ENCODE peak calls at places on chromosomes 11 and 22, in four cellular contexts. O, R, Q and Y are unnamed samples.

GRCh38 chr11:19117760-19118097 is 761 bp downstream of the ZDHHC13 start:
- DNase-seq in O (no peak), R (no peak), Q (no peak), Y (no peak)

GRCh38 chr22:40040927-40041326 is 46.2 kb downstream of the FAM83F start:
- DNase-seq in O (no peak), R (peak), Q (no peak), Y (no peak)

GRCh38 chr11:134412508-134413333 is 679 bp upstream of the B3GAT1 start:
- DNase-seq in O (no peak), R (no peak), Q (no peak), Y (no peak)

GRCh38 chr11:20102393-20102792 is 57.9 kb downstream of the DBX1 start:
- DNase-seq in O (no peak), R (no peak), Q (no peak), Y (no peak)

GRCh38 chr11:55966391-55966790 is 3.4 kb downstream of the OR10AG1 start:
- DNase-seq in O (no peak), R (no peak), Q (no peak), Y (no peak)

GRCh38 chr11:47593934-47594855 is at the start of gene C1QTNF4:
- DNase-seq in O (no peak), R (no peak), Q (no peak), Y (no peak)

GRCh38 chr11:114673661-114674060 is 4.7 kb upstream of the NXPE2 start:
- DNase-seq in O (no peak), R (no peak), Q (no peak), Y (no peak)

GRCh38 chr11:66956689-66957290 is 1.4 kb downstream of the PC start:
- DNase-seq in O (no peak), R (peak), Q (no peak), Y (no peak)

GRCh38 chr22:24435323-24435645 is 7.9 kb downstream of the ADORA2A start:
- DNase-seq in O (no peak), R (no peak), Q (no peak), Y (no peak)

GRCh38 chr11:115759622-115760527 is 255.7 kb upstream of the CADM1 start:
- DNase-seq in O (no peak), R (no peak), Q (no peak), Y (no peak)

GRCh38 chr22:20792966-20793332 is 19.0 kb downstream of the SERPIND1 start:
- DNase-seq in O (no peak), R (no peak), Q (no peak), Y (no peak)

GRCh38 chr11:68541983-68542382 is 81.4 kb downstream of the PPP6R3 start:
- DNase-seq in O (no peak), R (no peak), Q (no peak), Y (no peak)

GRCh38 chr22:39290724-39291161 is 28.7 kb downstream of the RPL3 start:
- DNase-seq in O (no peak), R (peak), Q (peak), Y (no peak)

GRCh38 chr11:120209750-120210650 is 832 bp upstream of the OAF start:
- DNase-seq in O (no peak), R (no peak), Q (peak), Y (no peak)

GRCh38 chr11:11960687-11961086 is 47.7 kb downstream of the DKK3 start:
- DNase-seq in O (no peak), R (no peak), Q (no peak), Y (no peak)

GRCh38 chr11:119721129-119722120 is 7.6 kb downstream of the NECTIN1 start:
- DNase-seq in O (no peak), R (no peak), Q (peak), Y (no peak)

GRCh38 chr11:57982763-57983162 is 40.9 kb upstream of the OR9Q1 start:
- DNase-seq in O (no peak), R (no peak), Q (no peak), Y (no peak)

GRCh38 chr11:10931761-10932700 is 74.2 kb upstream of the ZBED5 start:
- DNase-seq in O (no peak), R (peak), Q (no peak), Y (no peak)

GRCh38 chr11:10934293-10934850 is 76.5 kb upstream of the ZBED5 start:
- DNase-seq in O (no peak), R (no peak), Q (no peak), Y (no peak)

GRCh38 chr11:10935015-10935564 is 77.2 kb upstream of the ZBED5 start:
- DNase-seq in O (no peak), R (no peak), Q (no peak), Y (no peak)

GRCh38 chr11:10932976-10933375 is 75.1 kb upstream of the ZBED5 start:
- DNase-seq in O (no peak), R (no peak), Q (no peak), Y (no peak)

GRCh38 chr11:10933455-10934292 is 75.8 kb upstream of the ZBED5 start:
- DNase-seq in O (no peak), R (peak), Q (peak), Y (peak)
- H3K4me3 ChIP-seq in O (peak), R (peak), Q (no peak), Y (peak)

GRCh38 chr11:128451651-128452470 is 135.5 kb downstream of the ETS1 start:
- DNase-seq in O (no peak), R (peak), Q (peak), Y (no peak)

GRCh38 chr11:128455766-128456165 is 131.6 kb downstream of the ETS1 start:
- DNase-seq in O (no peak), R (no peak), Q (no peak), Y (no peak)

GRCh38 chr11:128450882-128451647 is 136.3 kb downstream of the ETS1 start:
- DNase-seq in O (no peak), R (no peak), Q (no peak), Y (no peak)

GRCh38 chr11:128456566-128457268 is 130.6 kb downstream of the ETS1 start:
- DNase-seq in O (no peak), R (no peak), Q (no peak), Y (no peak)

DNA sequence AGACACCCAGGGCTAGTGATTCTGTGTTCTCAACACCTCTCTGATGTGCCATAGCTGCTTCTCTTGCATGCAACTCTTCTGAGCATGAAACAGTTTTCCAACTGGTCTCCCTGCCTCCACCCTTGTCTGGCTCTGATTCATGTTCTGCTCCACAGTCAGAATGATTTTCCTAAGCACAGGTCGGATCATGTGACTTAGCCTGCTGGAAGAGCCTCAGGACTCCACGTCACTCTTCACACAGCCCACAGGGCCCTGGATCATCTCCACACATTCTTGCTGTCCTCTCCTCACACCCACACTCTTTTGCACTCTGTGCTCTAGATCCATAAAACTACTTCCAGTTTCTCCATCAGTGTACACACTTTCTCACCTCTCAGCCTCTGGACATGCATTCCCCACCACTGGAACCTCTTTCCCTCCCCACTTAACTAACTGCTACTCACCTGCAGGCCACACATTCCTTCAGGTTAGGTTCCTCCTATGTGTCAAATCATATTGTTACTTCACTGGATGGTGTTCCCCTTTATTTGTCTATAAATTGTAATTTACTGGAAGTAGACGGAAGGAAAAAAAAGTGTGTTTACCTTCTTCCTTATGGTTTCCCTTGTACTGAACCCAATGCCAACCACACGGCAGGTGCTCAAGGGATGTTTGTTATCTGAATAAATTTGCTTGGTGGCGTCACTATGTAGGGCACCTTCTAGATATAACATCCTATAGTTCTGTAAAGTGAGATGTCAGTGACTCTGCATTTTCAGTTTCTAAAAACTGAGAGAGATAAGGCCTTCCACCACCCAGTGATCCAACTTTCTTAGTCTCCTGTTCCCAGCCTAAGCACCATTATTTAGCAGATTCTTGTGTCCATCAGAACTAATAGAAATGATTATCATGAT is 133.7 kb downstream of the ETS1 start:
- DNase-seq in O (no peak), R (peak), Q (peak), Y (no peak)
- H3K4me3 ChIP-seq in O (no peak), R (no peak), Q (no peak), Y (no peak)

GRCh38 chr11:2136209-2136951 is 2.8 kb downstream of the IGF2 start:
- DNase-seq in O (no peak), R (no peak), Q (no peak), Y (no peak)
- H3K4me3 ChIP-seq in O (no peak), R (no peak), Q (no peak), Y (no peak)

GRCh38 chr11:111946499-111946898 is 9.4 kb downstream of the DIXDC1 start:
- DNase-seq in O (no peak), R (no peak), Q (no peak), Y (no peak)

GRCh38 chr11:111942826-111943225 is 5.7 kb downstream of the DIXDC1 start:
- DNase-seq in O (no peak), R (peak), Q (no peak), Y (no peak)

GRCh38 chr11:111944139-111944538 is 7.0 kb downstream of the DIXDC1 start:
- DNase-seq in O (no peak), R (peak), Q (no peak), Y (no peak)

GRCh38 chr11:111945198-111945597 is 8.1 kb downstream of the DIXDC1 start:
- DNase-seq in O (no peak), R (no peak), Q (no peak), Y (no peak)

GRCh38 chr11:111944651-111945051 is 7.5 kb downstream of the DIXDC1 start:
- DNase-seq in O (no peak), R (peak), Q (no peak), Y (no peak)
- H3K4me3 ChIP-seq in O (no peak), R (no peak), Q (no peak), Y (no peak)

DNA sequence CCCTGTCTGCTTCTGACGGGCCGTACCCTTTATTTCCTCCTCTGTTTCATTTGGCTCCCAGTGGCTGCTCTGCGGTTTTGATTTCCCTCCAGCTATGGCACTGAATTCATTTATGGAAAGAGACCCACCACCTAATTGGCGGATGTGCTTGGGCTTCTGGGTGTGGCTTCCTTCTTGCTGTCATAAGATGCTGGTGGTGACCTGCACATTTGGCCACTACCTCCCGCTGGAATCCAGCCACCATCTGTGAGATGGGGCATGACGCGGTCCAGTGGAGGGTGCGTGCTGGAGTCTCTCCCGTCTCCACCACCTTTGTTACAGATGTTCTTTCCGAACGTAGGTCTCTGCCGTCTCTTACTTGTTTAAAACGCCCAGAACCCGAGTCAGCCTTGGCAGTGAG is 47.7 kb upstream of the FADD start:
- DNase-seq in O (no peak), R (no peak), Q (no peak), Y (no peak)
- H3K4me3 ChIP-seq in O (no peak), R (no peak), Q (no peak), Y (no peak)

DNA sequence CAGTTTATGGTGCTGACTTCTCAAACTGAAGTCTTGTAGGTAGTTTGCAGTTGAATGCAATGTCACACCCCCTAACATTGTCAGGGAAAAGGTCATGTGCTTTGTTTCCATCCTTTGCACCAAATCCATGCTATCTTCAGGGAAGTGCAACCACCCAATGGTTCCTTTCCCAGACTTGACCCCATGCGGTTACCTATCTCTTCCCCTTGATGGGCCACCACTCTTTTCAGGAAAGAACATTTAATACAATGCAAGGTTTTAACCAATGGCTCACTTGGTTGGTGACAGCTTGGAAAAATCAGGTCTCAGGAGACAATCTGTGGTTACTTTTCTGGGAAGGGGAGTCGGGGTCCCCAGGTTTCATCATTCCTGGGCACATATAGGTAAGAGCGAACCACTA is 2.1 kb downstream of the ABTB2 start:
- DNase-seq in O (no peak), R (no peak), Q (no peak), Y (no peak)
- H3K4me3 ChIP-seq in O (peak), R (peak), Q (no peak), Y (no peak)

DNA sequence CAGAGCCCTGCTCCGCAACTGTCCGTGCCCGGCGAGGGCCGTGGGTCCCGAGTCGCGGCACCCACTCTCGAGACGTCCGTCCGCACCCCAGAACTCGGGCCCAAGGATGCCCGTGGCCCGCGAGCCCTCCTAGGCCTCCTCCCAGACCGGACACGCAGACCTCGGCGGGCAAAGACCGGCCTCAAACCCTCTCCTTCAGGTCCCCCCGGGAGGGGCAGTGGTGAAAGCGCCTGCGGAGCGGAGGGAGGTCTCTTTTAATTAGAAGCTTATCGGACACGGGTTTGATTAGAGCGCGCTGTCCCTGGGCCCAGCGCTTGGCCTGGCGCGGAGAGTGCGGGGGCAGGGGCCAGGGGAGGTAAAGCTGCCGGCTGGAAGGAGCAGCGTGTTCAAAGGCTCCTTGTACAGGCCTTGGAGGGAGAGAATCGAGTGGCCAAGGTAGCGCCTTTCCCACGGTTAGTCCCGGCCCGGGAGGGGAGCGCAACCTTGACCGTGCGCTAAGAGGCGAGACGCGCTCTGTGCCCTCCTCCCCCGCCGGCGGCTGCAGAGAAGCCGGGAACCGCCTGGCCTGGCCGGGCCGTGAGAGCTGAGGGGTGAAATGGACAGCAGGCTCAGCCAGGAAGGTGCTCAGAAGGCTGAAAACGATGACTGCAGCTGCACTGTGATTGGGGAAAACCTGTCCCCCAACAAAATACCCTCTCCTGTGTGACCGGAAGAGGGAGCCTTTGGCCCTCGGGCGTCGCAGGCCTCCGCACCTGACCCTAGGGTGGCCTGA is 4.6 kb downstream of the WT1 start:
- DNase-seq in O (no peak), R (no peak), Q (no peak), Y (no peak)
- H3K4me3 ChIP-seq in O (peak), R (no peak), Q (no peak), Y (no peak)

GRCh38 chr11:86243377-86243776 is 1.2 kb upstream of the EED start:
- DNase-seq in O (no peak), R (no peak), Q (no peak), Y (no peak)
- H3K4me3 ChIP-seq in O (no peak), R (no peak), Q (no peak), Y (no peak)

GRCh38 chr11:5488385-5488784 is at the start of gene OR52D1:
- DNase-seq in O (no peak), R (no peak), Q (no peak), Y (no peak)
- H3K4me3 ChIP-seq in O (no peak), R (no peak), Q (no peak), Y (no peak)